ENCODE peak calls at places on chromosomes 2 and 18, in four cellular contexts. One of them, this sample, is unnamed.

GRCh38 chr2:194550702-194551101 is 1106.3 kb upstream of the SLC39A10 start:
- DNase-seq in GM23248: no peak
- DNase-seq in neural progenitor cell: no peak
- DNase-seq in MM.1S: no peak
- DNase-seq in this sample: peak; percentile 19

GRCh38 chr2:43110442-43110871 is 115.9 kb downstream of the ZFP36L2 start:
- DNase-seq in MM.1S: no peak
- DNase-seq in GM23248: peak; percentile 77
- DNase-seq in neural progenitor cell: peak; percentile 55
- DNase-seq in this sample: no peak

GRCh38 chr2:98654702-98655488 is 46.5 kb downstream of the UNC50 start:
- DNase-seq in GM23248: no peak
- DNase-seq in neural progenitor cell: no peak
- DNase-seq in MM.1S: no peak
- DNase-seq in this sample: no peak

GRCh38 chr2:112483047-112483473 is 1.1 kb downstream of the TTL start:
- DNase-seq in GM23248: peak; percentile 79
- DNase-seq in MM.1S: no peak
- DNase-seq in neural progenitor cell: peak; percentile 32
- DNase-seq in this sample: peak; percentile 58

GRCh38 chr2:187349328-187349944 is 98.6 kb downstream of the CALCRL start:
- DNase-seq in MM.1S: no peak
- DNase-seq in neural progenitor cell: no peak
- DNase-seq in GM23248: peak; percentile 73
- DNase-seq in this sample: no peak

GRCh38 chr2:9384521-9384920 is 38.8 kb downstream of the ITGB1BP1 start:
- DNase-seq in MM.1S: no peak
- DNase-seq in neural progenitor cell: no peak
- DNase-seq in GM23248: no peak
- DNase-seq in this sample: no peak

GRCh38 chr2:235746257-235746934 is 252.6 kb downstream of the AGAP1 start:
- DNase-seq in neural progenitor cell: peak; percentile 91
- DNase-seq in MM.1S: peak; percentile 83
- DNase-seq in GM23248: peak; percentile 93
- DNase-seq in this sample: peak; percentile 81

GRCh38 chr2:23523651-23524260 is 138.8 kb downstream of the KLHL29 start:
- DNase-seq in MM.1S: no peak
- DNase-seq in GM23248: peak; percentile 53
- DNase-seq in neural progenitor cell: no peak
- DNase-seq in this sample: no peak

GRCh38 chr18:36593001-36593400 is 235.8 kb downstream of the TPGS2 start:
- DNase-seq in GM23248: peak; percentile 40
- DNase-seq in MM.1S: no peak
- DNase-seq in neural progenitor cell: no peak
- DNase-seq in this sample: no peak

GRCh38 chr2:85988210-85988913 is 99.6 kb upstream of the ST3GAL5 start:
- DNase-seq in MM.1S: no peak
- DNase-seq in neural progenitor cell: no peak
- DNase-seq in GM23248: peak; percentile 14
- DNase-seq in this sample: no peak

GRCh38 chr2:59254279-59254678 is 1013.2 kb upstream of the FANCL start:
- DNase-seq in GM23248: no peak
- DNase-seq in neural progenitor cell: no peak
- DNase-seq in MM.1S: no peak
- DNase-seq in this sample: no peak

GRCh38 chr2:12070581-12070980 is 324.1 kb downstream of the LPIN1 start:
- DNase-seq in MM.1S: no peak
- DNase-seq in neural progenitor cell: no peak
- DNase-seq in GM23248: peak; percentile 64
- DNase-seq in this sample: no peak

GRCh38 chr2:150484461-150484931 is 3.0 kb downstream of the RND3 start:
- DNase-seq in MM.1S: no peak
- DNase-seq in neural progenitor cell: peak; percentile 35
- DNase-seq in GM23248: peak; percentile 55
- DNase-seq in this sample: peak; percentile 42

GRCh38 chr2:8089596-8089995 is 592.3 kb upstream of the ID2 start:
- DNase-seq in GM23248: peak; percentile 55
- DNase-seq in MM.1S: no peak
- DNase-seq in neural progenitor cell: no peak
- DNase-seq in this sample: peak; percentile 67

GRCh38 chr2:36356990-36357505 is 1.5 kb downstream of the CRIM1 start:
- DNase-seq in GM23248: peak; percentile 60
- DNase-seq in MM.1S: peak; percentile 32
- DNase-seq in neural progenitor cell: peak; percentile 72
- DNase-seq in this sample: peak; percentile 91

GRCh38 chr2:177314194-177314593 is 49.7 kb upstream of the NFE2L2 start:
- DNase-seq in GM23248: peak; percentile 78
- DNase-seq in neural progenitor cell: no peak
- DNase-seq in MM.1S: no peak
- DNase-seq in this sample: peak; percentile 52

GRCh38 chr2:126886201-126886905 is 12.3 kb upstream of the TEX51 start:
- DNase-seq in neural progenitor cell: peak; percentile 91
- DNase-seq in MM.1S: peak; percentile 27
- DNase-seq in GM23248: peak; percentile 70
- DNase-seq in this sample: peak; percentile 4

GRCh38 chr2:157989227-157989626 is 112.4 kb upstream of the UPP2 start:
- DNase-seq in GM23248: no peak
- DNase-seq in MM.1S: no peak
- DNase-seq in neural progenitor cell: no peak
- DNase-seq in this sample: no peak

GRCh38 chr2:29223257-29223656 is 108.0 kb downstream of the CLIP4 start:
- DNase-seq in GM23248: no peak
- DNase-seq in MM.1S: no peak
- DNase-seq in neural progenitor cell: no peak
- DNase-seq in this sample: no peak

GRCh38 chr2:241933175-241933911 is 63.8 kb downstream of the RTP5 start:
- DNase-seq in neural progenitor cell: peak; percentile 43
- DNase-seq in MM.1S: peak; percentile 40
- DNase-seq in GM23248: peak; percentile 37
- DNase-seq in this sample: peak; percentile 6

GRCh38 chr2:30300456-30301221 is 69.3 kb downstream of the LBH start:
- DNase-seq in GM23248: peak; percentile 89
- DNase-seq in MM.1S: no peak
- DNase-seq in neural progenitor cell: peak; percentile 12
- DNase-seq in this sample: no peak

GRCh38 chr18:76452357-76452756 is 42.7 kb downstream of the ZNF516 start:
- DNase-seq in neural progenitor cell: no peak
- DNase-seq in GM23248: peak; percentile 64
- DNase-seq in MM.1S: no peak
- DNase-seq in this sample: no peak

GRCh38 chr2:109290887-109291675 is 162.1 kb downstream of the SH3RF3 start:
- DNase-seq in neural progenitor cell: no peak
- DNase-seq in GM23248: peak; percentile 33
- DNase-seq in MM.1S: no peak
- DNase-seq in this sample: no peak

GRCh38 chr18:22179631-22180030 is 10.2 kb downstream of the GATA6 start:
- DNase-seq in neural progenitor cell: no peak
- DNase-seq in GM23248: no peak
- DNase-seq in MM.1S: no peak
- DNase-seq in this sample: no peak

GRCh38 chr2:178317807-178318206 is 123.5 kb downstream of the OSBPL6 start:
- DNase-seq in MM.1S: no peak
- DNase-seq in GM23248: no peak
- DNase-seq in neural progenitor cell: no peak
- DNase-seq in this sample: no peak

GRCh38 chr2:99977947-99978346 is 164.4 kb downstream of the AFF3 start:
- DNase-seq in neural progenitor cell: no peak
- DNase-seq in MM.1S: no peak
- DNase-seq in GM23248: no peak
- DNase-seq in this sample: no peak

GRCh38 chr2:238139141-238139840 is 823 bp downstream of the KLHL30 start:
- DNase-seq in neural progenitor cell: peak; percentile 57
- DNase-seq in MM.1S: peak; percentile 46
- DNase-seq in GM23248: no peak
- DNase-seq in this sample: no peak
- TF ChIP-seq EZH2phosphoT487 in neural progenitor cell: no peak
- TF ChIP-seq EZH2phosphoT487 in MM.1S: no peak
- TF ChIP-seq EZH2phosphoT487 in GM23248: no peak
- TF ChIP-seq EZH2phosphoT487 in this sample: no peak

GRCh38 chr2:206502729-206503128 is 59.4 kb downstream of the ADAM23 start:
- DNase-seq in neural progenitor cell: no peak
- DNase-seq in MM.1S: no peak
- DNase-seq in GM23248: no peak
- DNase-seq in this sample: no peak
- H3F3A ChIP-seq in neural progenitor cell: no peaks in the 10 kb centered on the region
- H3F3A ChIP-seq in MM.1S: no peaks in the 10 kb centered on the region
- H3F3A ChIP-seq in GM23248: no peaks in the 10 kb centered on the region
- H3F3A ChIP-seq in this sample: no peaks in the 10 kb centered on the region

GRCh38 chr2:180010701-180011100 is 3.6 kb upstream of the CWC22 start:
- DNase-seq in GM23248: peak; percentile 6
- DNase-seq in MM.1S: peak; percentile 46
- DNase-seq in neural progenitor cell: no peak
- DNase-seq in this sample: no peak
- H2AFZ ChIP-seq in GM23248: no peak overlapping the region
- H2AFZ ChIP-seq in MM.1S: peak overlapping the region; percentile 58
- H2AFZ ChIP-seq in neural progenitor cell: no peak overlapping the region
- H2AFZ ChIP-seq in this sample: no peak overlapping the region

DNA sequence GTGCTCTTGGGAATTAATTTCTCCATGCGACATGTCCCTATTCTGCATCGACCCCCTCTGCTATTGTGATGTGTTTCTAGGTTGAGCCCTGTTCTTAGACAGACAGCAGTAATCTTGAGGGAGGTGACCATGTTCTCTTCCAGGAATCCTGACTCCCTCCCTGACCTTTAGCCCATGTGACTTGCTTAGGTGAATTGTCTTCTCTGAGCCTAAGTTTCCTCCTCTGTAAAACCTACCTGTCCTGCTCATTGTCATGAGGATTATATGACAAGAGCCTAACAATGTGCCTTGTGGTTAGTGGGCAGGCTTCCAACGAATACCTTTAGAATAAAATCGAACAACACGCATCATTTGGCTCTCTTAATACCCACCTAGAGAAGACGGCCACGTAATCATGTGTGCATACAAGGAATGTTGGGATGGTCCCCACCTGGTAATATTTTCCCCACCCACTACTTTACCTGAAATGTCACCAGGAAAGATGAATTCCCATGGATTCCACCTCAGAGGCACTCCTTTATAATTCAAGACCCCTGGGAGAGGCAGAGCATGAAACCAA is 59.8 kb downstream of the HAUS1 start:
- DNase-seq in neural progenitor cell: no peak
- DNase-seq in MM.1S: no peak
- DNase-seq in GM23248: no peak
- DNase-seq in this sample: no peak
- TF ChIP-seq EZH2phosphoT487 in neural progenitor cell: no peak
- TF ChIP-seq EZH2phosphoT487 in MM.1S: no peak
- TF ChIP-seq EZH2phosphoT487 in GM23248: no peak
- TF ChIP-seq EZH2phosphoT487 in this sample: no peak

GRCh38 chr2:230327418-230328154 is 593 bp downstream of the SP140L start:
- DNase-seq in MM.1S: no peak
- DNase-seq in GM23248: peak; percentile 35
- DNase-seq in neural progenitor cell: no peak
- DNase-seq in this sample: peak; percentile 25
- H3F3A ChIP-seq in MM.1S: peaks cover 15% of the 10 kb centered on the region
- H3F3A ChIP-seq in GM23248: no peaks in the 10 kb centered on the region
- H3F3A ChIP-seq in neural progenitor cell: no peaks in the 10 kb centered on the region
- H3F3A ChIP-seq in this sample: no peaks in the 10 kb centered on the region

DNA sequence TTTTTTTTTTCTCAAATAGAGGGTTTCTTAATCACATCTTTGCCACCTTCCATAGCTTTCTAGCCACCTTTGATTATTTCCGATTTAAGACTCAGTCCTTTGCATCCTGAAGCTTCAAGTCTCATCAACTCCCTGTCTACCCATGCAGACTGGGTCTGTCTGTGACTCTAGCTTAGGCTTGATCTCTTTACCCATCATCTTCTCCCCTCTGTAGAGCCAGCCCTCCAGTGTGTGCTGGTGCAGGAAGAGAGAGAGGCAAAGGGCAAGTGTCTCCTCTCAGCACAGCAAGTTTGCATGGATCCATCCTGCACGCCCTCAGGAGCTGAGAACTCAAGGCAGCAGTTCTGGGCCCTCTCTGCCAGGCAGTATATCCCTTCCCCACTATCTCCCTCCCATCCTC is 70.4 kb downstream of the HNRNPLL start:
- DNase-seq in MM.1S: no peak
- DNase-seq in GM23248: no peak
- DNase-seq in neural progenitor cell: no peak
- DNase-seq in this sample: no peak
- H2AFZ ChIP-seq in MM.1S: peak overlapping the region; percentile 82
- H2AFZ ChIP-seq in GM23248: no peak overlapping the region
- H2AFZ ChIP-seq in neural progenitor cell: no peak overlapping the region
- H2AFZ ChIP-seq in this sample: no peak overlapping the region

GRCh38 chr2:75065402-75066008 is 107.1 kb downstream of the POLE4 start:
- DNase-seq in MM.1S: no peak
- DNase-seq in neural progenitor cell: no peak
- DNase-seq in GM23248: peak; percentile 64
- DNase-seq in this sample: no peak

GRCh38 chr2:75066121-75066520 is 107.7 kb downstream of the POLE4 start:
- DNase-seq in MM.1S: no peak
- DNase-seq in GM23248: no peak
- DNase-seq in neural progenitor cell: no peak
- DNase-seq in this sample: no peak

GRCh38 chr2:75068546-75068945 is 110.1 kb downstream of the POLE4 start:
- DNase-seq in MM.1S: no peak
- DNase-seq in GM23248: no peak
- DNase-seq in neural progenitor cell: no peak
- DNase-seq in this sample: no peak

GRCh38 chr2:75067506-75067905 is 109.1 kb downstream of the POLE4 start:
- DNase-seq in MM.1S: no peak
- DNase-seq in neural progenitor cell: no peak
- DNase-seq in GM23248: no peak
- DNase-seq in this sample: no peak

DNA sequence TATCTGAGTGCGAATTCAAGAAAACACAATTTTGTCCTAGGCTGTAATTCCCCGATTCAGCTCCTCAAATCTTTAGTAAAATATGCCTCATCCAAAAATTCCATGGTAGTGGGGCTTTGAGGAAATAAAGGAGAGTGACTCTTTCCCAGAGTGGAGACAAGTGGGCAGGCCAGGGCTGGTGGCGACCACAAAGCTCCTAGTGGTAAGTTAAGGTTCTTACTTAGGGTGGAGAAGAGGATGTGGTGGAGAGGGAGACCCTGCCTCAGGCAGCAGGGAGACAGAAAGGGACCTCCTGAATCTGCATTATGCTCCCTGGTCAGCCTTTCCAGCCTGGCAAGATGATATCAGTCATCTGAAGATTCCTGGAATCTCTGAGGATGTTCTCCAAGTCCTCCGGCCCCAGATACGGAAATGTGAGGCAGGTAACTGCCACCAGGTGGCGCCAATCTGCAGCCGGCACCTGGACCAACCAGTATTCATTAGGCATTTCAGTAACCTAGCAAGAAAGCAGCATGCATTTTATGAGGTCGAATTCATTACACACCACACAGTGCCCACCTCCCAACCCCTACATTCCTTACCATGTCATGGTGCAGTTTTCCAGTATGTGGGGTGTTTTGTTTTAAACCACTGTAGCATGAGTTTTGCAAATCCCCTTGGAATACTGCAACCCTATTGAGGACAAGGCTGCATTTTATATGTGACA is 106.4 kb downstream of the POLE4 start:
- DNase-seq in MM.1S: peak; percentile 59
- DNase-seq in GM23248: peak; percentile 62
- DNase-seq in neural progenitor cell: peak; percentile 64
- DNase-seq in this sample: peak; percentile 72
- TF ChIP-seq EZH2phosphoT487 in MM.1S: no peak
- TF ChIP-seq EZH2phosphoT487 in GM23248: no peak
- TF ChIP-seq EZH2phosphoT487 in neural progenitor cell: no peak
- TF ChIP-seq EZH2phosphoT487 in this sample: no peak